ENCODE peak calls at places on chromosomes 12 and 14, in four cellular contexts. One of them, this sample, is unnamed.

GRCh38 chr12:11753151-11753501 is 103.7 kb downstream of the ETV6 start:
- DNase-seq in lower leg skin: no peak
- DNase-seq in tibial artery: no peak
- DNase-seq in choroid plexus epithelial cell: no peak
- DNase-seq in this sample: no peak

GRCh38 chr14:100654814-100655795 is 67.9 kb upstream of the BEGAIN start:
- DNase-seq in lower leg skin: no peak
- DNase-seq in tibial artery: no peak
- DNase-seq in choroid plexus epithelial cell: no peak
- DNase-seq in this sample: no peak

GRCh38 chr14:96363751-96364336 is 518 bp downstream of the GSKIP start:
- DNase-seq in lower leg skin: peak
- DNase-seq in tibial artery: peak
- DNase-seq in choroid plexus epithelial cell: peak
- DNase-seq in this sample: peak

GRCh38 chr12:12439636-12440035 is 82.8 kb downstream of the BORCS5 start:
- DNase-seq in lower leg skin: no peak
- DNase-seq in tibial artery: peak
- DNase-seq in choroid plexus epithelial cell: peak
- DNase-seq in this sample: no peak

GRCh38 chr14:39267592-39268112 is 33.9 kb downstream of the MIA2 start:
- DNase-seq in lower leg skin: no peak
- DNase-seq in tibial artery: no peak
- DNase-seq in choroid plexus epithelial cell: peak
- DNase-seq in this sample: peak

GRCh38 chr14:65103150-65103760 is 938 bp upstream of the MAX start:
- DNase-seq in lower leg skin: no peak
- DNase-seq in tibial artery: no peak
- DNase-seq in choroid plexus epithelial cell: peak
- DNase-seq in this sample: no peak

GRCh38 chr12:51773145-51773869 is 75.2 kb downstream of the FIGNL2 start:
- DNase-seq in lower leg skin: no peak
- DNase-seq in tibial artery: no peak
- DNase-seq in choroid plexus epithelial cell: peak
- DNase-seq in this sample: no peak

GRCh38 chr12:122481861-122482260 is 18.9 kb downstream of the ZCCHC8 start:
- DNase-seq in lower leg skin: no peak
- DNase-seq in tibial artery: no peak
- DNase-seq in choroid plexus epithelial cell: peak
- DNase-seq in this sample: no peak

GRCh38 chr14:60648934-60649814 is at the start of gene SIX1:
- DNase-seq in lower leg skin: peak
- DNase-seq in tibial artery: peak
- DNase-seq in choroid plexus epithelial cell: peak
- DNase-seq in this sample: peak

GRCh38 chr12:117151195-117152031 is 38.9 kb downstream of the FBXO21 start:
- DNase-seq in lower leg skin: peak
- DNase-seq in tibial artery: peak
- DNase-seq in choroid plexus epithelial cell: peak
- DNase-seq in this sample: peak

GRCh38 chr12:32688786-32689185 is 9.7 kb downstream of the DNM1L start:
- DNase-seq in lower leg skin: no peak
- DNase-seq in tibial artery: no peak
- DNase-seq in choroid plexus epithelial cell: no peak
- DNase-seq in this sample: no peak

GRCh38 chr14:81727243-81727642 is 193.6 kb upstream of the SEL1L start:
- DNase-seq in lower leg skin: no peak
- DNase-seq in tibial artery: peak
- DNase-seq in choroid plexus epithelial cell: peak
- DNase-seq in this sample: peak

GRCh38 chr12:41242613-41243012 is 54.5 kb downstream of the PDZRN4 start:
- DNase-seq in lower leg skin: no peak
- DNase-seq in tibial artery: no peak
- DNase-seq in choroid plexus epithelial cell: no peak
- DNase-seq in this sample: no peak

GRCh38 chr14:75543258-75543657 is 21.0 kb downstream of the BATF start:
- DNase-seq in lower leg skin: no peak
- DNase-seq in tibial artery: no peak
- DNase-seq in choroid plexus epithelial cell: no peak
- DNase-seq in this sample: no peak

GRCh38 chr12:70919597-70920035 is 922 bp downstream of the PTPRR start:
- DNase-seq in lower leg skin: no peak
- DNase-seq in tibial artery: no peak
- DNase-seq in choroid plexus epithelial cell: peak
- DNase-seq in this sample: no peak

GRCh38 chr14:102909911-102910310 is 12.6 kb upstream of the AMN start:
- DNase-seq in lower leg skin: no peak
- DNase-seq in tibial artery: no peak
- DNase-seq in choroid plexus epithelial cell: no peak
- DNase-seq in this sample: no peak

GRCh38 chr12:109582636-109583035 is 9.0 kb downstream of the MVK start:
- DNase-seq in lower leg skin: no peak
- DNase-seq in tibial artery: no peak
- DNase-seq in choroid plexus epithelial cell: no peak
- DNase-seq in this sample: no peak

GRCh38 chr12:74431821-74432220 is 105.8 kb upstream of the ATXN7L3B start:
- DNase-seq in lower leg skin: no peak
- DNase-seq in tibial artery: no peak
- DNase-seq in choroid plexus epithelial cell: no peak
- DNase-seq in this sample: no peak

GRCh38 chr12:95218164-95218851 is 701 bp downstream of the VEZT start:
- DNase-seq in lower leg skin: no peak
- DNase-seq in tibial artery: no peak
- DNase-seq in choroid plexus epithelial cell: peak
- DNase-seq in this sample: no peak

GRCh38 chr12:53424626-53425514 is 1.2 kb downstream of the AMHR2 start:
- DNase-seq in lower leg skin: no peak
- DNase-seq in tibial artery: no peak
- DNase-seq in choroid plexus epithelial cell: no peak
- DNase-seq in this sample: no peak

GRCh38 chr12:113152835-113153814 is 3.6 kb downstream of the CFAP73 start:
- DNase-seq in lower leg skin: no peak
- DNase-seq in tibial artery: peak
- DNase-seq in choroid plexus epithelial cell: peak
- DNase-seq in this sample: no peak

GRCh38 chr14:96090441-96091148 is 51.4 kb downstream of the C14orf132 start:
- DNase-seq in lower leg skin: peak
- DNase-seq in tibial artery: peak
- DNase-seq in choroid plexus epithelial cell: peak
- DNase-seq in this sample: peak

GRCh38 chr12:6361834-6362233 is 13.5 kb downstream of the SCNN1A start:
- DNase-seq in lower leg skin: peak
- DNase-seq in tibial artery: peak
- DNase-seq in choroid plexus epithelial cell: no peak
- DNase-seq in this sample: no peak

GRCh38 chr12:132600048-132601032 is 10.0 kb downstream of the LRCOL1 start:
- DNase-seq in lower leg skin: no peak
- DNase-seq in tibial artery: peak
- DNase-seq in choroid plexus epithelial cell: peak
- DNase-seq in this sample: no peak

GRCh38 chr12:100901266-100901665 is 106.7 kb downstream of the ANO4 start:
- DNase-seq in lower leg skin: no peak
- DNase-seq in tibial artery: no peak
- DNase-seq in choroid plexus epithelial cell: no peak
- DNase-seq in this sample: no peak

GRCh38 chr12:100899301-100899700 is 104.7 kb downstream of the ANO4 start:
- DNase-seq in lower leg skin: no peak
- DNase-seq in tibial artery: no peak
- DNase-seq in choroid plexus epithelial cell: no peak
- DNase-seq in this sample: no peak

GRCh38 chr12:100897240-100897639 is 102.7 kb downstream of the ANO4 start:
- DNase-seq in lower leg skin: no peak
- DNase-seq in tibial artery: no peak
- DNase-seq in choroid plexus epithelial cell: no peak
- DNase-seq in this sample: no peak

GRCh38 chr12:100904270-100904669 is 109.7 kb downstream of the ANO4 start:
- DNase-seq in lower leg skin: no peak
- DNase-seq in tibial artery: no peak
- DNase-seq in choroid plexus epithelial cell: no peak
- DNase-seq in this sample: no peak

DNA sequence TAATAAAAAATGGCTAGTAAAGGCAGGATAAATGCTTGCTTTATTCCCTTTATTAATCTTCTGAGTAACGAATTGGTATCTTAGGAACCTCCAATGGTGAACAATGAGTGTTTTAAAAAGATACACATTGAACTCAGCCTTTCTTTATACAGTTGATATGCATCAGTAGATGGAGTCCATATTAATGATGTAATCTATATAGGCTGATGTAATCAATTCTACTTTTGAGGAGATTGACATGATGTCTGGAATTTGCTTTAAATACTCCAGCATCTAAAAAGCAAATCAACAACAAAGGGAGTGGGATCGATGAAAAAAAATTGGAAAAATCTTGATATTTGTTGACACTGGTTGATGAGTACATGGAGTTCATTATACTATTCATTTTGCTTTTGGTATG is 106.2 kb downstream of the ANO4 start:
- DNase-seq in lower leg skin: no peak
- DNase-seq in tibial artery: no peak
- DNase-seq in choroid plexus epithelial cell: no peak
- DNase-seq in this sample: no peak
- TF ChIP-seq CTCF in lower leg skin: no peak
- TF ChIP-seq CTCF in tibial artery: no peak
- TF ChIP-seq CTCF in choroid plexus epithelial cell: no peak
- TF ChIP-seq CTCF in this sample: no peak

DNA sequence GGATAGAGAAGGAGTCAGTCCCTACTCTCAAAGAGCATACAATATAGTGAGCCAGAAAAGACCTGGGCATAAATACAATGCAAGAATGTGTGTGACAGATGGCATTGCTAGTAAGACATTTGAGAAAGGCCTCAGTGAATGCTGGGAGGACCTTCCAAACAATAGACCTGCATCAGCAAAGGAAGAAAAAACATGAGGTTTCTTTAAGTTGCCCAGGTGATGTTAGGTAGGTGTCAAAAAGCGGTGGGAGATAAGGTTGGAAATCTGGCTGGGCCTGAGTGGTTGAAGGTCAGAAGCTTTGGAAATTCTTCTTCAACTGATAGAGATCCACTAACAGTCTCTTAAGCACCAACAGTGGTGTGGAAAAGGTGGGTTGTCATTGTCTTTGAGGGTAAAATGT is 50.5 kb upstream of the FRS2 start:
- DNase-seq in lower leg skin: no peak
- DNase-seq in tibial artery: no peak
- DNase-seq in choroid plexus epithelial cell: no peak
- DNase-seq in this sample: no peak
- TF ChIP-seq CTCF in lower leg skin: no peak
- TF ChIP-seq CTCF in tibial artery: no peak
- TF ChIP-seq CTCF in choroid plexus epithelial cell: no peak
- TF ChIP-seq CTCF in this sample: no peak

DNA sequence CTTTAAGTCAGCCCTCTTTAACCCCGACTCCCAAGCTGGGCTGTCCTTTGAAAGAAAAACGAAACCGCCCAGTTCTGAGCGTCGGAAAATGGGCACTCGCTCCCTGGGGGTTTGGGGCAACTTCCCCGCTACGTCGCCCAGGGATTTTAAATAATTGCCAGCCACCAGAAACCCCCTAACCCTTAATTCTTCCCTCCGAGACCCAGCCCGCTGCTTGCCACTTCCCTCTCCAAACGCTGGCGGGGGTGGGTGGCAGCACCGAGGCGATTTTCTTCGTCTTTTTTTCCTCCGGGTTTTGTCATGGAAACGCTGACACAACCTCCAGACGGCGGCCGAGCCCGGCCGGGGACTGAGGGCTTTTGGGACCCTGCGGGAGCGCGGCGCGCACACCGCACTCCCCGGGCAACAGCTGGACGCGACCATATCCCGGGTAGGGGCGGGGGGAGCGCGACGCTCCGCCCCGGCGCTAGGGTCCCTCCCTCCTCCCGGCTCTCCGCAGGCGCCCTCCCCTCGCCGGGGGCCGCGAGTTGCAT is at the start of gene CHST11:
- DNase-seq in lower leg skin: peak
- DNase-seq in tibial artery: peak
- DNase-seq in choroid plexus epithelial cell: peak
- DNase-seq in this sample: peak
- TF ChIP-seq CTCF in lower leg skin: no peak
- TF ChIP-seq CTCF in tibial artery: peak
- TF ChIP-seq CTCF in choroid plexus epithelial cell: peak
- TF ChIP-seq CTCF in this sample: no peak

DNA sequence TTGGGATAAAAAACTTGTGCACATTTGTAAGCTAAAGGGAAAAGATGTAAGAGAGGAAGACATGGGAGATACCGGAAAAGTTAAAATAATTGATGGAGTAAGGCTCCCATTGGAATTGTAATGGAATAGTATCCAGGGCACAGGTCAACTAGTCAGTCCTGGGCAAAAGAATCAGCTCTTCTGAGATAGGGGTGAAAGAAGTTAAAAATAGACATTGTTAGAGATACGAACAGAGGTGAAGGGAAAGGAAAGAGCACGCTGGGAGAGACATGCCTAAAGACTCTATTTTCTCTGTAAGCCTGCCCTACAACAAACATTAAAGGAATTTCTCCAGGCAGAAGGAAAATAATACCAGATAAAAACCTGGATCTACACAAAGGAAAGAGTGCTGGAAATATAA is 101.5 kb downstream of the SLC41A2 start:
- DNase-seq in lower leg skin: no peak
- DNase-seq in tibial artery: no peak
- DNase-seq in choroid plexus epithelial cell: no peak
- DNase-seq in this sample: no peak
- TF ChIP-seq CTCF in lower leg skin: no peak
- TF ChIP-seq CTCF in tibial artery: no peak
- TF ChIP-seq CTCF in choroid plexus epithelial cell: no peak
- TF ChIP-seq CTCF in this sample: no peak